ENCODE peak calls at places on chromosomes 11 and 22, in seven cellular contexts. One of them, this sample, is unnamed.

GRCh38 chr11:47111318-47111804 is 65.3 kb downstream of the ARFGAP2 start:
- DNase-seq in H1: no peak
- DNase-seq in mesendoderm: no peak
- DNase-seq in IMR-90: no peak
- DNase-seq in H9: no peak
- DNase-seq in neuronal stem cell: no peak
- DNase-seq in mesenchymal stem cell: no peak
- DNase-seq in this sample: no peak

GRCh38 chr11:27722117-27722844 is 22.0 kb upstream of the BDNF start:
- DNase-seq in H9: peak; percentile 69
- DNase-seq in H1: no peak
- DNase-seq in mesenchymal stem cell: peak; percentile 75
- DNase-seq in neuronal stem cell: peak; percentile 36
- DNase-seq in mesendoderm: peak; percentile 82
- DNase-seq in IMR-90: peak; percentile 68
- DNase-seq in this sample: no peak

GRCh38 chr22:36734171-36735058 is 30.9 kb upstream of the CACNG2 start:
- DNase-seq in H9: peak; percentile 29
- DNase-seq in H1: no peak
- DNase-seq in IMR-90: peak; percentile 51
- DNase-seq in mesenchymal stem cell: no peak
- DNase-seq in neuronal stem cell: no peak
- DNase-seq in mesendoderm: peak; percentile 14
- DNase-seq in this sample: no peak

GRCh38 chr11:112525270-112525669 is 264.6 kb upstream of the PLET1 start:
- DNase-seq in mesenchymal stem cell: peak; percentile 86
- DNase-seq in IMR-90: no peak
- DNase-seq in H1: no peak
- DNase-seq in mesendoderm: no peak
- DNase-seq in neuronal stem cell: no peak
- DNase-seq in H9: no peak
- DNase-seq in this sample: peak; percentile 29

GRCh38 chr11:134153147-134153905 is 70.4 kb downstream of the NCAPD3 start:
- DNase-seq in H9: no peak
- DNase-seq in IMR-90: no peak
- DNase-seq in neuronal stem cell: no peak
- DNase-seq in mesendoderm: no peak
- DNase-seq in H1: no peak
- DNase-seq in mesenchymal stem cell: no peak
- DNase-seq in this sample: no peak

GRCh38 chr11:128757235-128757711 is 63.4 kb downstream of the FLI1 start:
- DNase-seq in H1: no peak
- DNase-seq in neuronal stem cell: no peak
- DNase-seq in H9: peak; percentile 58
- DNase-seq in mesenchymal stem cell: peak; percentile 56
- DNase-seq in mesendoderm: peak; percentile 89
- DNase-seq in IMR-90: peak; percentile 48
- DNase-seq in this sample: peak; percentile 35

GRCh38 chr22:28884754-28885375 is 1.5 kb downstream of the ZNRF3 start:
- DNase-seq in IMR-90: no peak
- DNase-seq in neuronal stem cell: no peak
- DNase-seq in mesendoderm: peak; percentile 63
- DNase-seq in H9: no peak
- DNase-seq in H1: no peak
- DNase-seq in mesenchymal stem cell: peak; percentile 3
- DNase-seq in this sample: no peak

GRCh38 chr11:8956860-8957259 is 7.4 kb downstream of the TMEM9B start:
- DNase-seq in neuronal stem cell: no peak
- DNase-seq in IMR-90: no peak
- DNase-seq in mesenchymal stem cell: no peak
- DNase-seq in H1: no peak
- DNase-seq in mesendoderm: no peak
- DNase-seq in H9: no peak
- DNase-seq in this sample: no peak

GRCh38 chr11:134038897-134039470 is 29.9 kb upstream of the JAM3 start:
- DNase-seq in IMR-90: peak; percentile 21
- DNase-seq in H9: no peak
- DNase-seq in mesendoderm: no peak
- DNase-seq in H1: no peak
- DNase-seq in mesenchymal stem cell: peak; percentile 83
- DNase-seq in neuronal stem cell: no peak
- DNase-seq in this sample: no peak

GRCh38 chr11:72643547-72643946 is 30.7 kb downstream of the PDE2A start:
- DNase-seq in IMR-90: no peak
- DNase-seq in H9: no peak
- DNase-seq in mesendoderm: no peak
- DNase-seq in H1: no peak
- DNase-seq in mesenchymal stem cell: peak; percentile 14
- DNase-seq in neuronal stem cell: no peak
- DNase-seq in this sample: peak; percentile 67

GRCh38 chr22:44811141-44811540 is 58.8 kb downstream of the ARHGAP8 start:
- DNase-seq in H1: no peak
- DNase-seq in H9: no peak
- DNase-seq in neuronal stem cell: no peak
- DNase-seq in mesendoderm: no peak
- DNase-seq in mesenchymal stem cell: no peak
- DNase-seq in IMR-90: no peak
- DNase-seq in this sample: no peak

GRCh38 chr11:59616396-59616982 is 915 bp upstream of the OSBP start:
- DNase-seq in mesenchymal stem cell: no peak
- DNase-seq in mesendoderm: no peak
- DNase-seq in neuronal stem cell: no peak
- DNase-seq in IMR-90: no peak
- DNase-seq in H1: no peak
- DNase-seq in H9: no peak
- DNase-seq in this sample: no peak

GRCh38 chr11:65262381-65262680 is 569 bp downstream of the POLA2 start:
- DNase-seq in H1: no peak
- DNase-seq in mesenchymal stem cell: no peak
- DNase-seq in H9: no peak
- DNase-seq in mesendoderm: no peak
- DNase-seq in neuronal stem cell: no peak
- DNase-seq in IMR-90: no peak
- DNase-seq in this sample: no peak

GRCh38 chr22:23106906-23107367 is 34.9 kb downstream of the RSPH14 start:
- DNase-seq in neuronal stem cell: no peak
- DNase-seq in mesendoderm: no peak
- DNase-seq in mesenchymal stem cell: no peak
- DNase-seq in H9: no peak
- DNase-seq in IMR-90: no peak
- DNase-seq in H1: no peak
- DNase-seq in this sample: no peak

GRCh38 chr22:45007247-45007945 is 2.4 kb downstream of the PHF21B start:
- DNase-seq in H1: no peak
- DNase-seq in IMR-90: peak; percentile 27
- DNase-seq in neuronal stem cell: peak; percentile 86
- DNase-seq in mesendoderm: peak; percentile 94
- DNase-seq in H9: peak; percentile 91
- DNase-seq in mesenchymal stem cell: peak; percentile 34
- DNase-seq in this sample: peak; percentile 8

GRCh38 chr11:67666676-67667489 is 7.5 kb downstream of the ALDH3B2 start:
- DNase-seq in H1: no peak
- DNase-seq in mesendoderm: no peak
- DNase-seq in neuronal stem cell: no peak
- DNase-seq in IMR-90: no peak
- DNase-seq in H9: no peak
- DNase-seq in mesenchymal stem cell: no peak
- DNase-seq in this sample: no peak

GRCh38 chr22:36086629-36087254 is 58.1 kb upstream of the RBFOX2 start:
- DNase-seq in mesendoderm: no peak
- DNase-seq in neuronal stem cell: no peak
- DNase-seq in IMR-90: no peak
- DNase-seq in mesenchymal stem cell: no peak
- DNase-seq in H1: no peak
- DNase-seq in H9: no peak
- DNase-seq in this sample: peak; percentile 68

GRCh38 chr11:33005175-33005574 is 10.5 kb upstream of the DEPDC7 start:
- DNase-seq in H9: no peak
- DNase-seq in neuronal stem cell: no peak
- DNase-seq in mesenchymal stem cell: no peak
- DNase-seq in IMR-90: no peak
- DNase-seq in H1: no peak
- DNase-seq in mesendoderm: no peak
- DNase-seq in this sample: no peak

GRCh38 chr11:131694526-131695424 is 324.4 kb downstream of the NTM start:
- DNase-seq in neuronal stem cell: peak; percentile 79
- DNase-seq in mesenchymal stem cell: peak; percentile 75
- DNase-seq in H1: peak; percentile 63
- DNase-seq in mesendoderm: peak; percentile 86
- DNase-seq in H9: peak; percentile 92
- DNase-seq in IMR-90: peak; percentile 69
- DNase-seq in this sample: peak; percentile 71

GRCh38 chr11:64850979-64851567 is 6.6 kb upstream of the CDC42BPG start:
- DNase-seq in IMR-90: no peak
- DNase-seq in mesenchymal stem cell: peak; percentile 54
- DNase-seq in mesendoderm: no peak
- DNase-seq in neuronal stem cell: no peak
- DNase-seq in H9: peak; percentile 69
- DNase-seq in H1: no peak
- DNase-seq in this sample: peak; percentile 57

GRCh38 chr11:67626970-67627369 is 2.8 kb downstream of the NUDT8 start:
- DNase-seq in H9: peak; percentile 68
- DNase-seq in mesenchymal stem cell: no peak
- DNase-seq in IMR-90: no peak
- DNase-seq in H1: no peak
- DNase-seq in neuronal stem cell: no peak
- DNase-seq in mesendoderm: peak; percentile 72
- DNase-seq in this sample: no peak

GRCh38 chr11:104573431-104573830 is 324.8 kb downstream of the CASP12 start:
- DNase-seq in mesenchymal stem cell: no peak
- DNase-seq in neuronal stem cell: no peak
- DNase-seq in H1: no peak
- DNase-seq in mesendoderm: no peak
- DNase-seq in IMR-90: peak; percentile 77
- DNase-seq in H9: no peak
- DNase-seq in this sample: no peak

GRCh38 chr11:91624021-91624420 is 600.6 kb upstream of the FAT3 start:
- DNase-seq in mesenchymal stem cell: no peak
- DNase-seq in mesendoderm: no peak
- DNase-seq in IMR-90: no peak
- DNase-seq in neuronal stem cell: no peak
- DNase-seq in H9: no peak
- DNase-seq in H1: no peak
- DNase-seq in this sample: no peak

GRCh38 chr11:29773656-29774264 is 243.1 kb downstream of the KCNA4 start:
- DNase-seq in mesenchymal stem cell: no peak
- DNase-seq in H9: no peak
- DNase-seq in H1: no peak
- DNase-seq in mesendoderm: no peak
- DNase-seq in IMR-90: no peak
- DNase-seq in neuronal stem cell: no peak
- DNase-seq in this sample: no peak

GRCh38 chr22:42281284-42281683 is 10.8 kb upstream of the TCF20 start:
- DNase-seq in mesendoderm: no peak
- DNase-seq in H9: peak; percentile 14
- DNase-seq in IMR-90: no peak
- DNase-seq in mesenchymal stem cell: no peak
- DNase-seq in neuronal stem cell: no peak
- DNase-seq in H1: no peak
- DNase-seq in this sample: no peak
- H2BK5ac ChIP-seq in mesendoderm: no peak overlapping the region
- H2BK5ac ChIP-seq in H9: no peak overlapping the region
- H2BK5ac ChIP-seq in IMR-90: no peak overlapping the region
- H2BK5ac ChIP-seq in mesenchymal stem cell: no peak overlapping the region
- H2BK5ac ChIP-seq in neuronal stem cell: no peak overlapping the region
- H2BK5ac ChIP-seq in H1: no peak overlapping the region
- H2BK5ac ChIP-seq in this sample: no peak overlapping the region

GRCh38 chr11:120956710-120957500 is 67.0 kb upstream of the TBCEL start:
- DNase-seq in H9: peak; percentile 80
- DNase-seq in H1: no peak
- DNase-seq in IMR-90: no peak
- DNase-seq in mesendoderm: peak; percentile 89
- DNase-seq in mesenchymal stem cell: no peak
- DNase-seq in neuronal stem cell: no peak
- DNase-seq in this sample: no peak
- H3K27me3 ChIP-seq in H9: no peaks in the 10 kb centered on the region
- H3K27me3 ChIP-seq in H1: no peaks in the 10 kb centered on the region
- H3K27me3 ChIP-seq in IMR-90: peaks cover 2% of the 10 kb centered on the region
- H3K27me3 ChIP-seq in mesendoderm: no peaks in the 10 kb centered on the region
- H3K27me3 ChIP-seq in mesenchymal stem cell: peaks cover 54% of the 10 kb centered on the region
- H3K27me3 ChIP-seq in neuronal stem cell: no peaks in the 10 kb centered on the region
- H3K27me3 ChIP-seq in this sample: no peaks in the 10 kb centered on the region

DNA sequence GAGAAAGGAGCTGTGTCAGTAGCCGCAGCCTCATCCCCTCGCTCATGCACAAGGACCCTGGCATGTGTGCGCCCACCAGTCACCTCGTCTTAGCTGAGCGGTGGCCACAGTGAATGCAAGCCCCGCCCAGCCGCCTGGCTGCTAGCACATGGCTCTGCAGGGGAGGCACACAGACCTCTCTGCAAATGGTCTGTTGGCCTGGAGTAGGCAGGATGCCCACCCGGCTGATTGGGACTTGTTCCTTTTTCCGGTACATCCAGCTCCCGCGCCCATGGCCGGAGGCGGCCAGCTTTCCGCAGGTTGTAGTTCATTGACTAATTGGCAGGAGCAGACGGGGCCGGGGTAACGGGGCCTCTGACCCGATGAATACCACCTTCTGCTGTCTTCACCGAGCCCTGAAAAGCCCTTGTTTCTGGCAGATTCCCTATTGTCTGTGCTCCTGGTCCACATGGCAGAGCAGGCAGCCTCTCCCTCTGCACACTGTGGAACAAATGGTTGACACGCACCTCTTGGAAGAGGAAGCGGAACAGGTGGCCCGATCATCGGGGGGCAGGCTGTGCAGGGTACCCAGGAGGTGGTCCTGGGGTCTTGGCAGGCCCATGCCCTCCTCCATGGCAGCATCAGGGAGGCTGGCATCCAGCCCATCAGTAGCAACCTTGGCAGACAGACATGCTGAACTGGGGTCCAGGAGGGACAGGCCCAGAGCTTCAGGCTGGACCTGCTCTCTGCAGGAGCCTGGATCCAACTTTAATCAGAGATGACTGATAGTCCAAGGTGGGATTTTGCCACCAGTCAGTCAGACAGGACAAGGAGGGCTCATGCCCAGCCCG is 1512.0 kb downstream of the BRD1 start:
- DNase-seq in mesenchymal stem cell: no peak
- DNase-seq in neuronal stem cell: no peak
- DNase-seq in IMR-90: no peak
- DNase-seq in mesendoderm: no peak
- DNase-seq in H1: no peak
- DNase-seq in H9: peak; percentile 30
- DNase-seq in this sample: no peak
- H2BK5ac ChIP-seq in mesenchymal stem cell: no peak overlapping the region
- H2BK5ac ChIP-seq in neuronal stem cell: no peak overlapping the region
- H2BK5ac ChIP-seq in IMR-90: no peak overlapping the region
- H2BK5ac ChIP-seq in mesendoderm: no peak overlapping the region
- H2BK5ac ChIP-seq in H1: no peak overlapping the region
- H2BK5ac ChIP-seq in H9: no peak overlapping the region
- H2BK5ac ChIP-seq in this sample: no peak overlapping the region

DNA sequence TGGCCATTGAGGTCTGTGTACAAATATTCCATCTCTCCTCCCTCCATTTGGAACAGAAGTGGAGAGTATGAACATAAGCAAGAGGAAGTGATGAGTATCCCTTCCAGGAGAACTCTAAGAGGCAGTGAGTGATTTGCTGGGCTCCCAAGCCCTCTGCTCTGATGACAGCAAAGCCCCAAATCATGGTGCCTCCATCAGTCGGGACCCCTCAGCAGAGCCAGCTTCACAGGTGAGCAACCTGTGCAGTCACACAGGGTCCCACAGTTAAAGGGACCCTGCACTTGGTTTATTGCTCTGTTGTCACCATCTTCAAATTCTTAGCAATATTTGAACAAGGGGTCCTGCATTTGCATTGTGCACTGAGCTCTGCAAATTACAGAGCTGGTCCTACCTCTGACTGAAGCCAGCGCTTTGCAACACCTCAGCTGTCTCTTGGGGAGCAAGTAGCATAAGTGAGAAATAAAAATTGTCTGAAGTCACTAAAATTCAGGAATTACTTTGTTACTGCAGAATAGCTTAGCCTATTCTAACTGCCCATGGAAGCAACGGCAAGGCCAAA is 466.4 kb downstream of the MN1 start:
- DNase-seq in mesenchymal stem cell: no peak
- DNase-seq in H9: no peak
- DNase-seq in neuronal stem cell: no peak
- DNase-seq in IMR-90: no peak
- DNase-seq in mesendoderm: no peak
- DNase-seq in H1: no peak
- DNase-seq in this sample: no peak
- H3K27me3 ChIP-seq in mesenchymal stem cell: peaks cover 59% of the 10 kb centered on the region
- H3K27me3 ChIP-seq in H9: no peaks in the 10 kb centered on the region
- H3K27me3 ChIP-seq in neuronal stem cell: no peaks in the 10 kb centered on the region
- H3K27me3 ChIP-seq in IMR-90: peaks cover 33% of the 10 kb centered on the region
- H3K27me3 ChIP-seq in mesendoderm: no peaks in the 10 kb centered on the region
- H3K27me3 ChIP-seq in H1: no peaks in the 10 kb centered on the region
- H3K27me3 ChIP-seq in this sample: no peaks in the 10 kb centered on the region

This sample was measured in trophoblast cell.